ENCODE peak calls at places on chromosomes 16 and 17, in four cellular contexts. S, F, W and Y are unnamed samples.

GRCh38 chr17:82875418-82875856 is 35.6 kb upstream of the ZNF750 start:
- DNase-seq in S (no peak), F (no peak), W (peak; percentile 64), Y (no peak)

GRCh38 chr16:73149329-73149728 is 101.4 kb upstream of the ZFHX3 start:
- DNase-seq in S (no peak), F (no peak), W (peak; percentile 39), Y (no peak)

GRCh38 chr17:29643817-29644160 is 21.1 kb upstream of the CORO6 start:
- DNase-seq in S (no peak), F (no peak), W (no peak), Y (no peak)

GRCh38 chr16:877242-878065 is 76.9 kb upstream of the GNG13 start:
- DNase-seq in S (no peak), F (no peak), W (no peak), Y (no peak)

GRCh38 chr17:68705331-68706166 is 104.4 kb upstream of the FAM20A start:
- DNase-seq in S (no peak), F (no peak), W (no peak), Y (no peak)

GRCh38 chr17:30312218-30312617 is 20.5 kb upstream of the BLMH start:
- DNase-seq in S (no peak), F (no peak), W (no peak), Y (no peak)

GRCh38 chr16:35431829-35432663 is 1972.6 kb downstream of the TP53TG3F start:
- DNase-seq in S (no peak), F (peak; percentile 46), W (no peak), Y (no peak)

GRCh38 chr17:10875984-10876555 is 38.2 kb upstream of the PIRT start:
- DNase-seq in S (no peak), F (peak; percentile 47), W (peak; percentile 40), Y (peak; percentile 57)

GRCh38 chr16:84715854-84716253 is 16.1 kb downstream of the USP10 start:
- DNase-seq in S (no peak), F (no peak), W (no peak), Y (no peak)

GRCh38 chr16:19757026-19757425 is 39.0 kb downstream of the IQCK start:
- DNase-seq in S (no peak), F (no peak), W (no peak), Y (no peak)

GRCh38 chr16:76450890-76451289 is 173.7 kb downstream of the CNTNAP4 start:
- DNase-seq in S (no peak), F (no peak), W (no peak), Y (no peak)

GRCh38 chr17:57400648-57401047 is 144.3 kb downstream of the MSI2 start:
- DNase-seq in S (no peak), F (no peak), W (no peak), Y (no peak)

GRCh38 chr17:9363440-9364350 is 211.9 kb downstream of the STX8 start:
- DNase-seq in S (no peak), F (no peak), W (no peak), Y (no peak)

GRCh38 chr16:71963125-71963875 is 36.9 kb downstream of the PKD1L3 start:
- DNase-seq in S (no peak), F (no peak), W (peak; percentile 23), Y (no peak)

GRCh38 chr17:68101992-68102758 is 66.6 kb downstream of the KPNA2 start:
- DNase-seq in S (no peak), F (no peak), W (no peak), Y (no peak)

GRCh38 chr17:27525316-27525715 is 69.1 kb downstream of the KSR1 start:
- DNase-seq in S (no peak), F (no peak), W (no peak), Y (no peak)

GRCh38 chr16:66636199-66636598 is 31.7 kb downstream of the CMTM3 start:
- DNase-seq in S (no peak), F (no peak), W (no peak), Y (no peak)

GRCh38 chr16:50747206-50747956 is 5.5 kb downstream of the CYLD start:
- DNase-seq in S (peak; percentile 57), F (no peak), W (peak; percentile 46), Y (no peak)

GRCh38 chr16:27286446-27286845 is 17.9 kb upstream of the NSMCE1 start:
- DNase-seq in S (no peak), F (no peak), W (peak; percentile 64), Y (peak; percentile 73)

GRCh38 chr16:27324851-27325301 is 11.1 kb downstream of the IL4R start:
- DNase-seq in S (no peak), F (no peak), W (no peak), Y (no peak)

GRCh38 chr17:48037924-48038323 is 327 bp upstream of the COPZ2 start:
- DNase-seq in S (no peak), F (no peak), W (no peak), Y (peak; percentile 32)

GRCh38 chr16:918741-919657 is 51.8 kb downstream of the LMF1 start:
- DNase-seq in S (no peak), F (no peak), W (no peak), Y (no peak)

GRCh38 chr17:71232801-71233559 is 887.8 kb upstream of the SOX9 start:
- DNase-seq in S (no peak), F (no peak), W (no peak), Y (no peak)

GRCh38 chr16:15041260-15042011 is 14.4 kb downstream of the NTAN1 start:
- DNase-seq in S (no peak), F (peak; percentile 83), W (no peak), Y (no peak)

GRCh38 chr17:31704483-31704882 is 154.6 kb downstream of the COPRS start:
- DNase-seq in S (no peak), F (no peak), W (no peak), Y (no peak)

GRCh38 chr17:32912218-32912897 is 15.6 kb upstream of the TMEM98 start:
- DNase-seq in S (no peak), F (peak; percentile 86), W (peak; percentile 84), Y (peak; percentile 76)

GRCh38 chr17:2011421-2012371 is 13.4 kb downstream of the RTN4RL1 start:
- DNase-seq in S (no peak), F (no peak), W (no peak), Y (no peak)

GRCh38 chr17:8277317-8277716 is 11.2 kb upstream of the RANGRF start:
- DNase-seq in S (no peak), F (no peak), W (no peak), Y (no peak)

GRCh38 chr16:88798772-88799455 is 4.7 kb upstream of the CDT1 start:
- DNase-seq in S (no peak), F (peak; percentile 64), W (no peak), Y (peak; percentile 45)

GRCh38 chr17:19464033-19465026 is 53.3 kb downstream of the RNF112 start:
- DNase-seq in S (no peak), F (no peak), W (no peak), Y (no peak)

GRCh38 chr16:89917773-89918452 is 749 bp upstream of the MC1R start:
- DNase-seq in S (peak; percentile 73), F (peak; percentile 66), W (peak; percentile 90), Y (peak; percentile 76)

GRCh38 chr17:17680477-17681186 is 626 bp upstream of the RAI1 start:
- DNase-seq in S (no peak), F (no peak), W (no peak), Y (no peak)

GRCh38 chr17:29140631-29141483 is 39.3 kb downstream of the MYO18A start:
- DNase-seq in S (no peak), F (no peak), W (no peak), Y (no peak)

GRCh38 chr16:75860654-75861053 is 134.4 kb upstream of the CPHXL start:
- DNase-seq in S (no peak), F (no peak), W (peak; percentile 21), Y (no peak)

GRCh38 chr16:515963-516226 is 11.6 kb upstream of the CAPN15 start:
- DNase-seq in S (no peak), F (no peak), W (no peak), Y (no peak)

GRCh38 chr17:76529643-76530488 is 7.6 kb downstream of the CYGB start:
- DNase-seq in S (no peak), F (peak; percentile 83), W (peak; percentile 61), Y (no peak)
- TF ChIP-seq POLR2AphosphoS2 in S (no peak), F (no peak), W (peak; percentile 40), Y (no peak)

GRCh38 chr17:79795795-79796569 is 895 bp downstream of the CBX8 start:
- DNase-seq in S (no peak), F (no peak), W (no peak), Y (no peak)
- TF ChIP-seq POLR2AphosphoS2 in S (no peak), F (no peak), W (no peak), Y (no peak)

GRCh38 chr16:31461201-31461920 is 2.1 kb downstream of the ARMC5 start:
- DNase-seq in S (no peak), F (no peak), W (no peak), Y (no peak)
- TF ChIP-seq POLR2AphosphoS2 in S (no peak), F (no peak), W (no peak), Y (no peak)

DNA sequence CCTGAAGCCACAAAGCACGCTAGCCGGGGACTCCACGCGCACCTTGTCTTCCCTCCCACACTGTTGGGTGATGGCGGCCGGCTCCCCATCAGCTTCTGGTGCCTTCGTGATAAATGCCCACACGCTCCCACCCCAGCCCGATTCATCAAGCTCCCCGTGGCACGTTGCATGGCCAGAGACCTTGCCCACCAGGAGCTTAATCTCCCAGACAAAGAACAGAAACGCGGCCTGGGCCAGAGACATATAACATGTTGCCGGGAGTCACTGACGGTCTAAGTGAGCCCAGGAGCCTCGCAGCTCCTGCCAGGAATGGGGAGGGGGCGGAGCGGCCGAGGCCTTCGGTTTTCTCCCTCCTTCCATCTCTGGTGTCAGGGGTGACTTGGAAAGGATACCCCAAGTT is 93.1 kb downstream of the SDK2 start:
- DNase-seq in S (no peak), F (no peak), W (no peak), Y (no peak)
- TF ChIP-seq POLR2AphosphoS2 in S (no peak), F (no peak), W (no peak), Y (no peak)